ENCODE peak calls at places on chromosomes 12 and 14, in four cellular contexts. One of them, this sample, is unnamed.

GRCh38 chr14:101729382-101729781 is 32.1 kb upstream of the PPP2R5C start:
- DNase-seq in AG09309: no peak
- DNase-seq in BJ: no peak
- DNase-seq in astrocyte of the spinal cord: no peak
- DNase-seq in this sample: no peak

GRCh38 chr14:71236430-71236829 is 329.2 kb downstream of the PCNX1 start:
- DNase-seq in AG09309: no peak
- DNase-seq in BJ: no peak
- DNase-seq in astrocyte of the spinal cord: no peak
- DNase-seq in this sample: no peak

GRCh38 chr12:128842579-128842978 is 10.7 kb upstream of the GLT1D1 start:
- DNase-seq in AG09309: no peak
- DNase-seq in BJ: no peak
- DNase-seq in astrocyte of the spinal cord: no peak
- DNase-seq in this sample: no peak

GRCh38 chr12:93299262-93299846 is 78.4 kb upstream of the NUDT4 start:
- DNase-seq in AG09309: no peak
- DNase-seq in BJ: no peak
- DNase-seq in astrocyte of the spinal cord: no peak
- DNase-seq in this sample: no peak

GRCh38 chr12:68297929-68298328 is 34.2 kb downstream of the MDM1 start:
- DNase-seq in AG09309: no peak
- DNase-seq in BJ: no peak
- DNase-seq in astrocyte of the spinal cord: no peak
- DNase-seq in this sample: no peak

GRCh38 chr12:117646595-117646994 is 285.2 kb upstream of the NOS1 start:
- DNase-seq in AG09309: no peak
- DNase-seq in BJ: no peak
- DNase-seq in astrocyte of the spinal cord: no peak
- DNase-seq in this sample: no peak

GRCh38 chr14:69712637-69713088 is 54.3 kb upstream of the SRSF5 start:
- DNase-seq in AG09309: no peak
- DNase-seq in BJ: no peak
- DNase-seq in astrocyte of the spinal cord: no peak
- DNase-seq in this sample: no peak

GRCh38 chr12:15274561-15274967 is 47.7 kb upstream of the PTPRO start:
- DNase-seq in AG09309: no peak
- DNase-seq in BJ: no peak
- DNase-seq in astrocyte of the spinal cord: peak; percentile 12
- DNase-seq in this sample: no peak

GRCh38 chr12:15684896-15685658 is 104.1 kb downstream of the EPS8 start:
- DNase-seq in AG09309: no peak
- DNase-seq in BJ: no peak
- DNase-seq in astrocyte of the spinal cord: no peak
- DNase-seq in this sample: no peak

GRCh38 chr14:93788557-93789365 is 476 bp upstream of the PRIMA1 start:
- DNase-seq in AG09309: no peak
- DNase-seq in BJ: no peak
- DNase-seq in astrocyte of the spinal cord: no peak
- DNase-seq in this sample: no peak

GRCh38 chr12:57201219-57201618 is 15.4 kb upstream of the NXPH4 start:
- DNase-seq in AG09309: no peak
- DNase-seq in BJ: no peak
- DNase-seq in astrocyte of the spinal cord: no peak
- DNase-seq in this sample: no peak

GRCh38 chr12:1500095-1500801 is 94.1 kb downstream of the FBXL14 start:
- DNase-seq in AG09309: no peak
- DNase-seq in BJ: peak; percentile 42
- DNase-seq in astrocyte of the spinal cord: peak; percentile 59
- DNase-seq in this sample: no peak

GRCh38 chr12:123263196-123263817 is 8.3 kb downstream of the CDK2AP1 start:
- DNase-seq in AG09309: no peak
- DNase-seq in BJ: no peak
- DNase-seq in astrocyte of the spinal cord: no peak
- DNase-seq in this sample: no peak

GRCh38 chr14:34982421-34983147 is at the start of gene SRP54:
- DNase-seq in AG09309: peak; percentile 87
- DNase-seq in BJ: peak; percentile 83
- DNase-seq in astrocyte of the spinal cord: peak; percentile 98
- DNase-seq in this sample: peak; percentile 75
- TF ChIP-seq CTCF in AG09309: peak; percentile 33
- TF ChIP-seq CTCF in BJ: peak; percentile 42
- TF ChIP-seq CTCF in astrocyte of the spinal cord: peak; percentile 33
- TF ChIP-seq CTCF in this sample: peak; percentile 41

DNA sequence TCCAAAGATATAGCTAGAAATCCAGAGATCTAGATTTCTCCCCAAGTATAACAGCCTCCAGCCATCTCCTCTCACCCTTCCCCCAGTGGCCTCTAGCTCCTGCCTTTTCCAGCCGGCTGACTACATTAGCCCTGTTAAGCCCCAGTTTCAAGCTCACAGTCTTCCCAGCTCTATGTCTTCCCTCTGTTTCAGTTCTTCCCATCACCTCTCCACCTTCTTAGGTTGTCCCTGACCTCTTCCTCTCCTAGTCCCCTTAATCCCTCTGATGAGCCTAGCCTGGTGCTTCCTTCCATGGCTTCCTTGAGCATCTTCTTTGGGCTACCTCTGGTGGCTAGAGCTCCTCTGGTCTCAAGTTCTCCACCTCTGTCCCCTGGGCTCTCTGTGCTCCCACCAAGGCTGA is 944 bp upstream of the GDF11 start:
- DNase-seq in AG09309: no peak
- DNase-seq in BJ: no peak
- DNase-seq in astrocyte of the spinal cord: no peak
- DNase-seq in this sample: no peak
- H3K4me3 ChIP-seq in AG09309: no peak overlapping the region
- H3K4me3 ChIP-seq in BJ: no peak overlapping the region
- H3K4me3 ChIP-seq in astrocyte of the spinal cord: no peak overlapping the region
- H3K4me3 ChIP-seq in this sample: no peak overlapping the region

GRCh38 chr12:116050266-116050665 is 227.2 kb downstream of the MED13L start:
- DNase-seq in AG09309: no peak
- DNase-seq in BJ: no peak
- DNase-seq in astrocyte of the spinal cord: no peak
- DNase-seq in this sample: no peak
- TF ChIP-seq CTCF in AG09309: no peak
- TF ChIP-seq CTCF in BJ: no peak
- TF ChIP-seq CTCF in astrocyte of the spinal cord: no peak
- TF ChIP-seq CTCF in this sample: no peak

DNA sequence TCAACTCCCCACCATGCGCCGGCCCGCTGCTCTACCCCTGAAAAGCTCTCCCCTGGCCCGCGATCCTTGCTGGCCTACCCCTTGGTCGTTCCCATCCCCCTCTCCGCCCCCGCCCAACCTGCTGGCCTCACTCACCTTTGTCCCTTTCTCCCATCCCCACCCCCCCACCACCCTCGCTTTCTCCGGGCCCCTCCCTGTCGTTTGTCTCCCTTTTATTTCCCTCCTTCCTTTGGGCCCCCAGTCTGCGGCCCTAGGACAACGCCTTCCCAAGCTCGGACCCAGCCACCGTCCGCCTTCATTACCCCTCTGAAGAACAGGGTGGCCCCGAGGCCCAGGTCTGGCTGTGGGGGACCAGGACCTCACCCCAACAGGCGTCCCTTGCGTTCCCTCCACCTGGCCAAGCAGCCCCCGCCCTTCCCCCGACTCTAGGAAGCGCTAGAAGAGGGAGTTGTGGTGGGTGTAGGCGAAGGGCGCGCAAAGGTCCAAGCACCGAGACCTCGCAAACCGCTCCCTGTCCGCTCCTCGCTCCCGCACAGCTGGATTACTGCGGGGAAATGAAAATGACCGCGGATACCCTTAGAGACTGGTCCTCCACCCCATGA is 6.9 kb upstream of the SLC7A7 start:
- DNase-seq in AG09309: no peak
- DNase-seq in BJ: no peak
- DNase-seq in astrocyte of the spinal cord: no peak
- DNase-seq in this sample: no peak
- H3K4me3 ChIP-seq in AG09309: peak overlapping the region; percentile 20
- H3K4me3 ChIP-seq in BJ: peak overlapping the region; percentile 28
- H3K4me3 ChIP-seq in astrocyte of the spinal cord: peak overlapping the region; percentile 1
- H3K4me3 ChIP-seq in this sample: no peak overlapping the region

DNA sequence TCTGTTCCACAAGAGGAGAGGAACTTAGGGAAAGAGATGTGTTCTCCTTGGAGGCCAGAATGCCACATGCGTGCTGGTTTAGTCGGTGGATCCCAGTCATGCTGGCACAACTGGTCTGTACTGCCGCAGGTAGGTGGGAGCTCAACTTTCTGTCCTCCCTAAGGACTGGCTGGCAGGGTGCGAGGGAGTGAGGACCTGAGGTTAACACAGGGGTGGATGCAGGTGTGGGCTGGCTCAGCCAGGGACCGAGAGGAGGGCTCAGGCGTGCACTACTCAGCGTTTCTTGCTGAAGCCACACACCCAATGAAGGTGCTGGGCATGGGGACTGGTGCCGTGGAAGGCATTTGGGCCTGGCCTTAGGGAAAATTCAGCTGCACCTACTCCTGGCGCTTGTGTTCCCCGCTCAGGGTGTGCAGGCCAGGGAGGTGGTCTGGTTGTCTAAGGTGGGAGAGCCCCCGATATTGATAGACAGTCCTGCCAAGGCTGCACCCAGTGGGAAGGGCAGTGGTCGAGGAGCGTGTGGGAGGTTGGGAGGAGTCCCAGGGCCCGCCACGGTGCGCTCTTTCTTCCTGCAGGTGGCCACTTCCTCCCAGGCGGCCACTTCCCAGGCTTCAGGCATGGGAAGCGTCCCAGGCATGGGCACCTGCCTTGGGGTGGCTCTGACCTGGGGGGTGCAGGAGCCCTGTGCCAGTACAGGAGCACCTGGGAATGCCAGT is 138.4 kb downstream of the ADGRD1 start:
- DNase-seq in AG09309: no peak
- DNase-seq in BJ: no peak
- DNase-seq in astrocyte of the spinal cord: no peak
- DNase-seq in this sample: no peak
- TF ChIP-seq CTCF in AG09309: no peak
- TF ChIP-seq CTCF in BJ: no peak
- TF ChIP-seq CTCF in astrocyte of the spinal cord: no peak
- TF ChIP-seq CTCF in this sample: no peak

This sample was measured in AG04449.